ENCODE peak calls at places on chromosomes 2 and 18, in nine cellular contexts. D, A, N, Q, E, W, H, X and Z are unnamed samples.

GRCh38 chr2:205816268-205816667 is 134.0 kb downstream of the NRP2 start:
- DNase-seq in X (no peak), E (no peak), H (no peak), D (no peak), A (no peak), W (no peak), N (no peak), Q (no peak), Z (no peak)

GRCh38 chr18:29608982-29609381 is 1432.1 kb upstream of the CDH2 start:
- DNase-seq in A (no peak), D (no peak), N (no peak), X (no peak), H (no peak), E (no peak), W (no peak), Q (no peak), Z (no peak)

GRCh38 chr2:150517951-150518680 is 30.6 kb upstream of the RND3 start:
- DNase-seq in X (no peak), D (no peak), W (no peak), A (peak), N (peak), E (no peak), Q (no peak), H (no peak), Z (no peak)

GRCh38 chr18:56257215-56257614 is 381.2 kb downstream of the TXNL1 start:
- DNase-seq in Q (no peak), D (no peak), X (no peak), E (peak), H (no peak), A (peak), W (no peak), N (peak), Z (peak)

GRCh38 chr2:44205169-44205568 is 36.5 kb downstream of the PPM1B start:
- DNase-seq in H (no peak), N (no peak), A (no peak), W (no peak), E (no peak), X (no peak), Q (no peak), D (no peak), Z (no peak)

GRCh38 chr2:178282075-178282474 is 87.8 kb downstream of the OSBPL6 start:
- DNase-seq in H (no peak), N (peak), A (peak), E (peak), W (no peak), D (no peak), X (peak), Q (no peak), Z (no peak)

GRCh38 chr2:218400167-218400929 is 680 bp downstream of the CTDSP1 start:
- DNase-seq in A (peak), Q (no peak), N (no peak), E (no peak), D (peak), X (no peak), H (peak), W (peak), Z (peak)

GRCh38 chr2:180523629-180524340 is 456.6 kb upstream of the UBE2E3 start:
- DNase-seq in H (no peak), X (no peak), A (peak), Q (no peak), W (no peak), E (peak), N (peak), D (no peak), Z (no peak)

GRCh38 chr2:30305235-30305634 is 73.9 kb downstream of the LBH start:
- DNase-seq in H (no peak), X (no peak), A (peak), N (peak), D (no peak), Q (no peak), W (no peak), E (peak), Z (no peak)

GRCh38 chr2:49831698-49832367 is 677.5 kb upstream of the FSHR start:
- DNase-seq in D (no peak), X (no peak), Q (no peak), H (no peak), W (no peak), A (no peak), N (no peak), E (no peak), Z (no peak)

GRCh38 chr2:238032755-238033337 is 28.0 kb upstream of the SCLY start:
- DNase-seq in W (no peak), A (no peak), N (no peak), D (no peak), Q (no peak), E (no peak), H (no peak), X (no peak), Z (peak)

GRCh38 chr2:1743396-1744150 is 742 bp downstream of the PXDN start:
- DNase-seq in X (no peak), W (peak), H (peak), E (no peak), D (no peak), N (peak), A (peak), Q (no peak), Z (no peak)

GRCh38 chr2:122328811-122329210 is 573.4 kb downstream of the TSN start:
- DNase-seq in A (no peak), H (no peak), N (no peak), X (no peak), E (no peak), Q (no peak), D (no peak), W (no peak), Z (no peak)

GRCh38 chr2:232634319-232635150 is 1.1 kb downstream of the EFHD1 start:
- DNase-seq in D (no peak), E (no peak), W (no peak), N (no peak), Q (no peak), X (no peak), H (peak), A (no peak), Z (no peak)
- H3K4me3 ChIP-seq in D (peak), E (no peak), W (peak), N (no peak), Q (peak), X (peak), H (peak), A (peak), Z (no peak)

DNA sequence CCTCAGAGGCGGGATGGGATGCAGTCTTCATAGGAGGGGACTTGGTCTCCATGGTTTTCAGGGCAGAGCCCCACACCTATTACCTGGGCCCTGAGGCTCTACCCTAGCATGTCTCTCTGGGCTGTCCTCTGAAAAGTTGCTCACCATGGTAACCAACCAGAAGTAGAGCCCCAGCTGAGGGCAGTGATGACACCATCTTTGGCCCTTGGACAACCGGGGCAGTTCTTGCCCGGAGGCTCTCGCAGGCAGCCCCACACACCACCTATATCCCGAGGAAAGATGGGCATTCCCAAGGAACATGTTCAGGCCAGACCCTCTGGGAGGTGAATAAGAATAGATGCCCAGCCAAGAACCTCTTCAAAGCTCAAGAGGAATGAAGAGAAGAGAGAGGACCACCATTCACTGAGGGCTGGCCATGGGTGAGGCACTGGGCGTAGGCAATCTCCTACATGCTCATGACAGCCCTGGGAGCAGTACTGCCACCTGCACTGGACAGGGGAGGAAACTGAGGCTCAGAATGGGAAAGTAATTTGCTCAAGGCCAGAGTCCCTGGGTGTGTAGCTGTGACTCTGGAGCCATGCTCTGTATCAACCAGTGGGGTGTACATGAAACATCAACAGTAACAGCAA is 72.5 kb downstream of the HS1BP3 start:
- DNase-seq in D (no peak), N (no peak), H (no peak), A (no peak), X (no peak), Q (no peak), E (no peak), W (no peak), Z (no peak)
- H3K4me3 ChIP-seq in D (no peak), N (no peak), H (no peak), A (no peak), X (no peak), Q (no peak), E (no peak), W (no peak), Z (no peak)

DNA sequence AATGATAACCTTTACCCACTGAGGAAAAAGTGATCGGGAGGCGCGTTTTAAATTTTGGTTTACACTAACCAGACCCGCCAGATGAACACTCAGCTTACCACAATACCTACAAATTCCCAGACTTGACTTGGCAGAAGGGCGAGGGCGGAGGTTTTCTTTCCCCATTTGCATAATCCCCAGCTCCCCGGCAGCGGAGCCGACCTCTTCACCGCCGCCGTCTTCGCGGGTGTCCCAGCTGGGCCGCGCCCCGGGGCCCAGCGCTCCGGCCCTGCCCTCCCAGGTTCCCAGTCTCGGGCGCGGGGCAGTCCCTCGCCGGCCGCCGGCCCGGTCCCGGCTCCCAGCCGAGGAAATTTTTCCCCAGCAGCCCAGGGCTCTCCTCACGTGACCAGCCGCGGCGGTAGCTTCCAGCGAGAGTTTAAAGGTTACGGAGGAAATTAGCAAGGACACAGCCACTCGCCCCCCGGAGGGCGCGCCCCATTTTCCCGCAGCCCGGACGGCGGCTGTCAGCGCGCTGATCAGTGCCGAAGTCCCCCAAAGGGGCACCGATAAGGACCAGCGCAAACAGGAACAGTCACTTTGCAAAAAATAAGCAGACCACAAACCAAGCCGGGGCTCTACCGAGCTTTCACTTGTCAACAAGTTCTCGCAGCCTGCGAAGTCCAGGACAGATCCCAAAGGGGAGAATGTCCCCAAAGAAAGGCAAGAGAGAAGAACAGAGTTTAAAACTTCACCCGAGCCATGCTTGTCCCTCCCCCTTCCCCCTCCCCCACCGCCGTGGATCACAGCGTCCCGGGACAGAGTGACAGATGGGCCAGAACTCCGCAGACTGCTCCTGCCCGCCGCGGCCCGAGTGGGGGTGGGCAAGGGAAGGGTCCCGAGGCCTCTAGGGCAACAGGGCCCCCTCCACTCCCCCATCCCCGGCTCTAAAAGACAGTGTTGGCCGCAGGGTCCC is 1.3 kb upstream of the PRKCE start:
- DNase-seq in A (peak), D (peak), W (peak), H (peak), Q (no peak), E (no peak), N (peak), X (peak), Z (peak)
- H3K4me3 ChIP-seq in A (peak), D (peak), W (peak), H (peak), Q (peak), E (peak), N (peak), X (peak), Z (peak)

GRCh38 chr18:48161201-48161910 is 230.9 kb upstream of the SMAD2 start:
- DNase-seq in D (peak), X (peak), E (no peak), A (peak), H (peak), N (peak), Q (no peak), W (peak), Z (peak)

GRCh38 chr18:48158721-48159120 is 228.3 kb upstream of the SMAD2 start:
- DNase-seq in Q (no peak), E (no peak), A (no peak), W (no peak), H (no peak), D (no peak), X (no peak), N (no peak), Z (no peak)

GRCh38 chr18:48161911-48162698 is 231.6 kb upstream of the SMAD2 start:
- DNase-seq in A (no peak), D (no peak), X (no peak), W (peak), E (no peak), N (no peak), H (no peak), Q (no peak), Z (no peak)

GRCh38 chr18:48159816-48160215 is 229.4 kb upstream of the SMAD2 start:
- DNase-seq in A (no peak), W (no peak), E (no peak), N (no peak), X (no peak), H (no peak), Q (no peak), D (no peak), Z (no peak)

DNA sequence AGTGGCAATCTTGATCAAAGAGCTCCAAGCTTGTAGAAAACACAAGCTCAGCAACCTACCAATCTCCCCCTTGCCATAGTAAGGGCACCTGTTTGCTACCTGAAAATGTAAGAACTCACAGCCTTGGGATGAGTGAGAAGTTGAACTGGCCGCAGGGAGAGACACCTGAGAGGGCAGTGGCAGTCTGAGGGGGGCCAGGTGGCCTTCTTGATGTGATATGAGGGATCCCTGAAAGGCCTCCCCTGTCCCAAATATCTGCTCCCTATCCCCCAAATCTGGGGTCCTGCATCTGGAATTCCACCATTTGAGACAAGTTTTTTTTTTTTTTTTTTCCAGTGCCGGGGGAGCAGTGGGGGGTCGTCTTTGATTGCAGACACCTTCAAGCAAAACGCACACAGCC is 230.2 kb upstream of the SMAD2 start:
- DNase-seq in E (no peak), D (no peak), Q (no peak), A (no peak), H (no peak), X (no peak), N (no peak), W (no peak), Z (no peak)
- H3K4me3 ChIP-seq in E (no peak), D (no peak), Q (no peak), A (peak), H (no peak), X (no peak), N (peak), W (no peak), Z (no peak)

GRCh38 chr2:60883896-60884295 is 2.5 kb downstream of the REL start:
- DNase-seq in N (no peak), D (no peak), H (no peak), W (no peak), X (no peak), Q (no peak), E (no peak), A (no peak), Z (no peak)
- H3K4me3 ChIP-seq in N (peak), D (no peak), H (no peak), W (no peak), X (no peak), Q (no peak), E (peak), A (no peak), Z (peak)

GRCh38 chr2:197205590-197206215 is 104.9 kb downstream of the ANKRD44 start:
- DNase-seq in N (no peak), E (no peak), W (no peak), X (no peak), D (no peak), H (no peak), A (no peak), Q (no peak), Z (no peak)

GRCh38 chr2:197208029-197208428 is 102.6 kb downstream of the ANKRD44 start:
- DNase-seq in N (no peak), H (no peak), Q (no peak), E (no peak), X (no peak), A (no peak), W (no peak), D (no peak), Z (no peak)

GRCh38 chr2:197208841-197209240 is 101.7 kb downstream of the ANKRD44 start:
- DNase-seq in H (no peak), X (no peak), E (no peak), N (no peak), W (no peak), D (no peak), A (no peak), Q (no peak), Z (no peak)

GRCh38 chr2:197207608-197208007 is 103.0 kb downstream of the ANKRD44 start:
- DNase-seq in N (no peak), Q (no peak), X (no peak), H (no peak), D (no peak), A (no peak), E (no peak), W (no peak), Z (no peak)

DNA sequence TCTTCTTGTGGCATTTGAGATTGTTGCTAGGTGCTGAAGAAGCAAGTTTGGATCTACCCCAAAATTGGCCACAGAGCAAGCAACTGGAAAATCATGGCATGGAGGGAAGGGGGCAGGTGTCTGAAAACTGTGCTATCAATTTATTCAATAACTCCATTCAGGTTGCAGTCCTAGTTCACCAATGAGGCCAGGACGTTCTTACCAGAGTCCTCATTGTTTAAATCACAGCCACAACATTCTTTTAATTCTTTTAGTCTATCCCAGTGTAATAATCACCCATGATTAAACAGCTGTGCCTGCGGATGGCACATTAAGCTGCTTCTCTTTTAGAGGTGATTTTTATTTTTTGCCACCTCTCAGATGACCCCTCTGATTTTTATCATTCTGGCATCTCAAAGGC is 103.5 kb downstream of the ANKRD44 start:
- DNase-seq in A (peak), N (no peak), H (no peak), D (no peak), E (no peak), W (no peak), Q (no peak), X (no peak), Z (no peak)
- H3K4me3 ChIP-seq in A (no peak), N (no peak), H (no peak), D (no peak), E (no peak), W (no peak), Q (no peak), X (no peak), Z (peak)

DNA sequence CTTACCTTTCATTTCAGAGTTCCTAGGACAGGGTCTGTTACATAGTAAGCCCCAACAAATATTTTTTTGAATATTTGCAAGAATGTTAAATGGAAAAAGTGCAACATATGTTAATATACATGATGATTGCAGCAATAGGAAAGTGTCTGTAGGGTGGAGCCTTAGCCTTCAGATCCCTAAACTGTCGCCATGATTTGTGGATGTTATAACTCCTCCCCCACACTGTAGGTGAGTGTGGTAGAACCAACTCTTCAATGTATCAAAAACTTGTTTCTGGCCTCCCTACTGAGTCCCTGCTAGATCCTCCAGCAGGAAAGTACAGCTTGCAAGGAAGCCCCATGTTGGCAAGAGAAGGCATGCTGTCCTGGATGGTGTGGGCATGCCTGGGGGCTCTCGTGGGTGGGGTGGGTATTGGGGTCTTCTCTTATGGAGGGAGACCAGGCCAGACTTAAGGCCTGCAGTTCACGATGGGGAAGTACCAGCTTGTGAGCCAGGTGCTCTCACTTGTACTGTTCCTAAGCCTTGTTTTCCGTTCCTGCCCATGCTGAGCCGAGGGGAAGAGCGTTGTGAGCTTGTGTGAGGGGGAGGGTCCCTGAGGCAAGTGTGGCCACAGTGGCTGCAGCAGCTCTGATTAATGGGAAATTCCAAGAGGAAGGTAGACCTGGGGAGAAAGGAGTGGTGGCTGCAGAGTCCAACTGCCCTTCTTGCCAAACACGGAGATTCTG is 11.4 kb downstream of the FHOD3 start:
- DNase-seq in E (no peak), D (no peak), A (no peak), N (no peak), H (no peak), Q (no peak), W (no peak), X (no peak), Z (no peak)
- H3K4me3 ChIP-seq in E (peak), D (no peak), A (no peak), N (peak), H (no peak), Q (no peak), W (no peak), X (no peak), Z (no peak)

GRCh38 chr2:73980566-73980965 is 4.1 kb upstream of the TET3 start:
- DNase-seq in N (no peak), A (no peak), D (no peak), Q (no peak), E (no peak), H (no peak), W (no peak), X (no peak), Z (no peak)
- H3K4me3 ChIP-seq in N (peak), A (no peak), D (no peak), Q (no peak), E (no peak), H (no peak), W (no peak), X (no peak), Z (peak)

GRCh38 chr18:13611616-13612110 is 114.7 kb downstream of the FAM210A start:
- DNase-seq in Q (no peak), N (no peak), W (no peak), H (peak), X (no peak), E (no peak), D (peak), A (peak), Z (no peak)
- H3K4me3 ChIP-seq in Q (no peak), N (peak), W (no peak), H (no peak), X (peak), E (no peak), D (peak), A (peak), Z (peak)